ENCODE peak calls at places on chromosomes 12 and 14, in six cellular contexts. One of them, this sample, is unnamed.

GRCh38 chr12:59036973-59037807 is 116.9 kb upstream of the LRIG3 start:
- DNase-seq in osteoblast: no peak
- DNase-seq in tibial artery: no peak
- DNase-seq in effector memory CD4-positive, alpha-beta T cell: no peak
- DNase-seq in K562: no peak
- DNase-seq in pancreas: no peak
- DNase-seq in this sample: peak

GRCh38 chr14:69263364-69263763 is 3.4 kb downstream of the GALNT16 start:
- DNase-seq in K562: no peak
- DNase-seq in tibial artery: peak
- DNase-seq in pancreas: no peak
- DNase-seq in osteoblast: peak
- DNase-seq in effector memory CD4-positive, alpha-beta T cell: no peak
- DNase-seq in this sample: no peak

GRCh38 chr12:121804417-121805111 is 755 bp downstream of the SETD1B start:
- DNase-seq in pancreas: peak
- DNase-seq in osteoblast: peak
- DNase-seq in K562: peak
- DNase-seq in effector memory CD4-positive, alpha-beta T cell: no peak
- DNase-seq in tibial artery: no peak
- DNase-seq in this sample: peak

GRCh38 chr12:57540998-57541397 is 6.0 kb downstream of the DCTN2 start:
- DNase-seq in pancreas: no peak
- DNase-seq in K562: peak
- DNase-seq in effector memory CD4-positive, alpha-beta T cell: no peak
- DNase-seq in tibial artery: no peak
- DNase-seq in osteoblast: no peak
- DNase-seq in this sample: no peak

GRCh38 chr14:74525361-74525851 is 31.8 kb downstream of the ISCA2 start:
- DNase-seq in osteoblast: peak
- DNase-seq in K562: no peak
- DNase-seq in tibial artery: no peak
- DNase-seq in effector memory CD4-positive, alpha-beta T cell: no peak
- DNase-seq in pancreas: no peak
- DNase-seq in this sample: no peak

GRCh38 chr14:105952222-105952621 is 425.8 kb downstream of the TMEM121 start:
- DNase-seq in osteoblast: no peak
- DNase-seq in pancreas: no peak
- DNase-seq in K562: no peak
- DNase-seq in effector memory CD4-positive, alpha-beta T cell: no peak
- DNase-seq in tibial artery: no peak
- DNase-seq in this sample: no peak

GRCh38 chr12:92597997-92598396 is 104.8 kb upstream of the PLEKHG7 start:
- DNase-seq in effector memory CD4-positive, alpha-beta T cell: no peak
- DNase-seq in tibial artery: no peak
- DNase-seq in pancreas: no peak
- DNase-seq in K562: no peak
- DNase-seq in osteoblast: peak
- DNase-seq in this sample: no peak

GRCh38 chr12:117328556-117329100 is 32.8 kb downstream of the NOS1 start:
- DNase-seq in K562: no peak
- DNase-seq in pancreas: no peak
- DNase-seq in osteoblast: no peak
- DNase-seq in effector memory CD4-positive, alpha-beta T cell: no peak
- DNase-seq in tibial artery: no peak
- DNase-seq in this sample: no peak

GRCh38 chr12:121649819-121650353 is 19.6 kb downstream of the MORN3 start:
- DNase-seq in effector memory CD4-positive, alpha-beta T cell: no peak
- DNase-seq in K562: peak
- DNase-seq in tibial artery: no peak
- DNase-seq in osteoblast: peak
- DNase-seq in pancreas: no peak
- DNase-seq in this sample: no peak

GRCh38 chr14:103745424-103745823 is 29.8 kb downstream of the ZFYVE21 start:
- DNase-seq in tibial artery: no peak
- DNase-seq in pancreas: no peak
- DNase-seq in osteoblast: peak
- DNase-seq in K562: no peak
- DNase-seq in effector memory CD4-positive, alpha-beta T cell: no peak
- DNase-seq in this sample: no peak

GRCh38 chr14:61565181-61565580 is 130.1 kb upstream of the HIF1A start:
- DNase-seq in tibial artery: no peak
- DNase-seq in K562: no peak
- DNase-seq in osteoblast: no peak
- DNase-seq in effector memory CD4-positive, alpha-beta T cell: no peak
- DNase-seq in pancreas: no peak
- DNase-seq in this sample: no peak

GRCh38 chr12:24378548-24379011 is 429.1 kb upstream of the SOX5 start:
- DNase-seq in osteoblast: no peak
- DNase-seq in pancreas: no peak
- DNase-seq in tibial artery: no peak
- DNase-seq in effector memory CD4-positive, alpha-beta T cell: no peak
- DNase-seq in K562: no peak
- DNase-seq in this sample: no peak

GRCh38 chr14:70188292-70188607 is 501 bp downstream of the SLC8A3 start:
- DNase-seq in osteoblast: peak
- DNase-seq in tibial artery: no peak
- DNase-seq in K562: no peak
- DNase-seq in pancreas: peak
- DNase-seq in effector memory CD4-positive, alpha-beta T cell: no peak
- DNase-seq in this sample: peak

GRCh38 chr12:68612675-68613074 is 2.0 kb downstream of the RAP1B start:
- DNase-seq in osteoblast: no peak
- DNase-seq in tibial artery: no peak
- DNase-seq in pancreas: no peak
- DNase-seq in K562: no peak
- DNase-seq in effector memory CD4-positive, alpha-beta T cell: no peak
- DNase-seq in this sample: no peak

GRCh38 chr12:57762463-57762862 is 4.4 kb downstream of the CYP27B1 start:
- DNase-seq in osteoblast: no peak
- DNase-seq in K562: no peak
- DNase-seq in pancreas: no peak
- DNase-seq in tibial artery: no peak
- DNase-seq in effector memory CD4-positive, alpha-beta T cell: no peak
- DNase-seq in this sample: no peak

GRCh38 chr12:46524778-46525177 is 152.2 kb upstream of the SLC38A2 start:
- DNase-seq in pancreas: no peak
- DNase-seq in osteoblast: peak
- DNase-seq in effector memory CD4-positive, alpha-beta T cell: no peak
- DNase-seq in K562: no peak
- DNase-seq in tibial artery: peak
- DNase-seq in this sample: peak

DNA sequence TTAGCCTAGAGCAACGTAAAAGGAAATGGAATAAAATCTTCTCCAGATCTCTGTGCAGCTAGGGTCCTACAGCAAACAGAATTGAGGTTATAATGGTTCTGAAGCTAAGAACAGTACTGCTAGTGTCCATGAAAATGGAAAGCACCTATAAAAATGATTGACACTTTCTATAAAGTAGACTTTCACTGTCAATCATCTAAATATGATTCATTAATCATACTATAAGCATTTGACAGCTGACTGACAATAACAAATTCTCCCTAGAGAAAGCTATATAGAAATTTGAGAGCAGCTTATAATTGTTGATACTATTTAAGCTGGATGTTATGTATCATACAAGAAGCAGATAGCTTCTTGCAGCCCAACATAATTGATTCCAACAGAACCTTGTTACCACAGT is 80.9 kb downstream of the PDZRN4 start:
- DNase-seq in osteoblast: no peak
- DNase-seq in K562: no peak
- DNase-seq in pancreas: no peak
- DNase-seq in tibial artery: no peak
- DNase-seq in effector memory CD4-positive, alpha-beta T cell: no peak
- DNase-seq in this sample: no peak
- H3K4me3 ChIP-seq in osteoblast: no peak
- H3K4me3 ChIP-seq in K562: no peak
- H3K4me3 ChIP-seq in pancreas: no peak
- H3K4me3 ChIP-seq in tibial artery: no peak
- H3K4me3 ChIP-seq in effector memory CD4-positive, alpha-beta T cell: no peak
- H3K4me3 ChIP-seq in this sample: no peak

DNA sequence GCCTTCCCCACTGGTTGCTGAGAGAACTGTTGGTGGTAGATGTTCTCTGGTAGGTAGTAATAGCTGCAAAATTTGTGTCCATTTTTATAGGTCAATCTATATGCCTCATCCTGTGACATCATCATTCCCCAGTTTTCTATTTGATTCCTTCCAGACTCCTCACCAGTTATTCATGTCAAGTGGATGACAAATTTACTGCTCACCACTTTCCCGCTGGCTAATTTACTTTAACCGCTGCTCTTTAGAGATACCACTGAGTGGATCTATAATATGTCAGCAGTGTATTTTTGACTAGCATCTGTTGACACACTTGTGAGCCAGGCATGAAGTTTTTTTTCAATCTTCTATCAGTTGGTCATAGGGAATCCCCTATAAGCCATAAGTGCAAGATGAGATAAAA is 24.6 kb downstream of the GPR65 start:
- DNase-seq in effector memory CD4-positive, alpha-beta T cell: no peak
- DNase-seq in K562: no peak
- DNase-seq in pancreas: no peak
- DNase-seq in tibial artery: no peak
- DNase-seq in osteoblast: no peak
- DNase-seq in this sample: no peak
- H3K27ac ChIP-seq in effector memory CD4-positive, alpha-beta T cell: no peak
- H3K27ac ChIP-seq in K562: no peak
- H3K27ac ChIP-seq in pancreas: no peak
- H3K27ac ChIP-seq in tibial artery: no peak
- H3K27ac ChIP-seq in osteoblast: no peak
- H3K27ac ChIP-seq in this sample: no peak

GRCh38 chr14:24132976-24133375 is 2.5 kb downstream of the FITM1 start:
- DNase-seq in K562: no peak
- DNase-seq in osteoblast: peak
- DNase-seq in tibial artery: no peak
- DNase-seq in pancreas: no peak
- DNase-seq in effector memory CD4-positive, alpha-beta T cell: no peak
- DNase-seq in this sample: no peak
- H3K4me3 ChIP-seq in K562: no peak
- H3K4me3 ChIP-seq in osteoblast: no peak
- H3K4me3 ChIP-seq in tibial artery: no peak
- H3K4me3 ChIP-seq in pancreas: no peak
- H3K4me3 ChIP-seq in effector memory CD4-positive, alpha-beta T cell: no peak
- H3K4me3 ChIP-seq in this sample: no peak

GRCh38 chr12:89212339-89212771 is 139.9 kb downstream of the DUSP6 start:
- DNase-seq in pancreas: no peak
- DNase-seq in osteoblast: no peak
- DNase-seq in K562: no peak
- DNase-seq in tibial artery: peak
- DNase-seq in effector memory CD4-positive, alpha-beta T cell: no peak
- DNase-seq in this sample: no peak

GRCh38 chr12:89213747-89214146 is 138.6 kb downstream of the DUSP6 start:
- DNase-seq in osteoblast: no peak
- DNase-seq in K562: no peak
- DNase-seq in tibial artery: no peak
- DNase-seq in effector memory CD4-positive, alpha-beta T cell: no peak
- DNase-seq in pancreas: no peak
- DNase-seq in this sample: no peak

GRCh38 chr12:89210277-89210676 is 142.0 kb downstream of the DUSP6 start:
- DNase-seq in tibial artery: no peak
- DNase-seq in pancreas: no peak
- DNase-seq in osteoblast: no peak
- DNase-seq in K562: no peak
- DNase-seq in effector memory CD4-positive, alpha-beta T cell: no peak
- DNase-seq in this sample: no peak

GRCh38 chr12:89211456-89211855 is 140.8 kb downstream of the DUSP6 start:
- DNase-seq in tibial artery: no peak
- DNase-seq in osteoblast: no peak
- DNase-seq in pancreas: no peak
- DNase-seq in K562: no peak
- DNase-seq in effector memory CD4-positive, alpha-beta T cell: no peak
- DNase-seq in this sample: no peak

DNA sequence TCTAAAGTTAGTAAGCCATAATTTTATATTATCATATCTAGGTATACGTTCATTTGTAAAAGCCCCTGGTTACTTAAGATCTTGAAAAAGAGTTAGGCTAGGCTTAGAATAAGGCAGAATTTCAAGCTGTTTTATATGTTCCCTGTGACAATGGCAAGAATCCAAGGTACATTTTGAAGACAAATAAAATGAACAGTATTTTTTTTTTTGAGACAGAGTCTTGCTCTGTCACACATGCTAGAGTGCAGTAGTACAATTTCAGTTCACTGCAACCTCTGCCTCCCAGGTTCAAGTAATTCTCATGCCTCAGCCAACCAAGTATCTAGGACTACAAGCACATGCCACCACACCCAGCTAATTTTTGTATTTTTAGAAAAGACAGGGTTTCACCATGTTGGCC is 139.2 kb downstream of the DUSP6 start:
- DNase-seq in pancreas: no peak
- DNase-seq in osteoblast: no peak
- DNase-seq in effector memory CD4-positive, alpha-beta T cell: no peak
- DNase-seq in tibial artery: no peak
- DNase-seq in K562: no peak
- DNase-seq in this sample: no peak
- H3K27ac ChIP-seq in pancreas: no peak
- H3K27ac ChIP-seq in osteoblast: no peak
- H3K27ac ChIP-seq in effector memory CD4-positive, alpha-beta T cell: no peak
- H3K27ac ChIP-seq in tibial artery: no peak
- H3K27ac ChIP-seq in K562: no peak
- H3K27ac ChIP-seq in this sample: no peak

DNA sequence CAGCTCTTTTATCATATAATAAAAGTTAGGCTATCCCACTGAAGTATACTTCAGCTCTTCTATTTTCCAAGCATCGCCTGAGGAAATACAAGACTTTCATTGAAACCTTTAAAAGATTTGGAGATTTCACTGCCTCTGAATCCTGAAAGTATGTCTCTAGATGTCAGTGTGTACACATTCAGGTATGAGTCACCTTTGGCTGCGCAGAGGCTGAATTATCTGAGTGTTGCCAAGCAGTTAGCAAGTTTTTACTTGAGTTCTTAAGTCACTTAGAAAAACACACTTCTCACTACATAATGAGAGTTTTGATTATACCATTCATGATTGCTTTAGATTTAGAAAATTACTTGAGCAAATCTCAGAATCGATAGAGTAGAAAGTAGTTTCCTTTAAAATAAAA is 210.3 kb downstream of the TMTC2 start:
- DNase-seq in osteoblast: no peak
- DNase-seq in tibial artery: no peak
- DNase-seq in effector memory CD4-positive, alpha-beta T cell: no peak
- DNase-seq in K562: no peak
- DNase-seq in pancreas: no peak
- DNase-seq in this sample: peak
- H3K4me3 ChIP-seq in osteoblast: no peak
- H3K4me3 ChIP-seq in tibial artery: no peak
- H3K4me3 ChIP-seq in effector memory CD4-positive, alpha-beta T cell: no peak
- H3K4me3 ChIP-seq in K562: no peak
- H3K4me3 ChIP-seq in pancreas: no peak
- H3K4me3 ChIP-seq in this sample: no peak

This sample was measured in cardiac muscle cell.